ENCODE peak calls at places on chromosomes 16 and 17, in four cellular contexts. P is AG04450; J is CD8-positive, alpha-beta T cell; E is upper lobe of right lung. A is an unnamed sample.

GRCh38 chr16:4801051-4801961 is 1.1 kb downstream of the ROGDI start:
- DNase-seq in J (no peak), P (no peak), E (no peak), A (no peak)

GRCh38 chr17:80092959-80093358 is 8.4 kb upstream of the GAA start:
- DNase-seq in E (no peak), J (no peak), P (no peak), A (no peak)

GRCh38 chr16:70804153-70804728 is 3.3 kb upstream of the VAC14 start:
- DNase-seq in P (peak; percentile 81), J (no peak), E (no peak), A (no peak)

GRCh38 chr17:40168262-40168832 is 8.9 kb upstream of the RAPGEFL1 start:
- DNase-seq in J (no peak), P (peak; percentile 41), E (peak; percentile 50), A (peak; percentile 18)

GRCh38 chr17:36128411-36128978 is 24.9 kb downstream of the CCL4 start:
- DNase-seq in E (no peak), P (no peak), J (no peak), A (no peak)

GRCh38 chr17:65627892-65628622 is 66.6 kb upstream of the AXIN2 start:
- DNase-seq in P (peak; percentile 75), E (no peak), J (no peak), A (no peak)

GRCh38 chr17:6648181-6648580 is 3.2 kb downstream of the MED31 start:
- DNase-seq in J (no peak), P (no peak), E (no peak), A (peak; percentile 46)

GRCh38 chr17:76151896-76152454 is 10.9 kb upstream of the FOXJ1 start:
- DNase-seq in J (no peak), E (peak; percentile 29), P (no peak), A (peak; percentile 71)

GRCh38 chr16:53258809-53259208 is 175.5 kb upstream of the RBL2 start:
- DNase-seq in J (no peak), E (no peak), P (no peak), A (no peak)

GRCh38 chr16:81265658-81266451 is 27.4 kb downstream of the BCO1 start:
- DNase-seq in E (peak; percentile 72), P (no peak), J (no peak), A (no peak)

GRCh38 chr17:4536259-4536741 is 18.9 kb downstream of the MYBBP1A start:
- DNase-seq in J (no peak), E (no peak), P (no peak), A (no peak)

GRCh38 chr17:63967953-63968352 is 4.8 kb downstream of the SCN4A start:
- DNase-seq in P (no peak), E (no peak), J (no peak), A (no peak)

GRCh38 chr17:42337442-42337841 is 49.1 kb downstream of the STAT5A start:
- DNase-seq in P (peak; percentile 58), J (peak; percentile 31), E (no peak), A (peak; percentile 73)

GRCh38 chr16:77435240-77435819 is 496 bp upstream of the ADAMTS18 start:
- DNase-seq in J (no peak), P (no peak), E (no peak), A (no peak)

GRCh38 chr17:56389356-56389755 is 204.1 kb upstream of the NOG start:
- DNase-seq in P (no peak), E (no peak), J (no peak), A (no peak)

GRCh38 chr17:63476857-63477470 is at the start of gene ACE:
- DNase-seq in J (no peak), E (peak; percentile 76), P (no peak), A (no peak)

GRCh38 chr16:78137782-78138616 is 38.5 kb downstream of the WWOX start:
- DNase-seq in J (no peak), P (no peak), E (no peak), A (no peak)

GRCh38 chr17:74779948-74780400 is 3.8 kb upstream of the NAT9 start:
- DNase-seq in E (peak; percentile 83), J (peak; percentile 21), P (no peak), A (no peak)

GRCh38 chr16:505479-506245 is 21.9 kb upstream of the CAPN15 start:
- DNase-seq in J (no peak), P (no peak), E (no peak), A (no peak)

GRCh38 chr16:16059895-16060590 is 110.6 kb downstream of the ABCC1 start:
- DNase-seq in J (no peak), P (no peak), E (no peak), A (no peak)

GRCh38 chr17:42111901-42112551 is 488 bp downstream of the DHX58 start:
- DNase-seq in E (peak; percentile 75), P (no peak), J (no peak), A (no peak)

GRCh38 chr17:63423251-63423950 is 22.7 kb downstream of the CYB561 start:
- DNase-seq in P (no peak), J (no peak), E (no peak), A (no peak)

GRCh38 chr17:16976686-16977550 is 5.0 kb upstream of the TNFRSF13B start:
- DNase-seq in E (no peak), J (no peak), P (no peak), A (peak; percentile 44)

GRCh38 chr16:78102122-78102660 is 2.7 kb downstream of the WWOX start:
- DNase-seq in J (no peak), E (no peak), P (no peak), A (no peak)

GRCh38 chr16:57394444-57394843 is 10.1 kb upstream of the CCL17 start:
- DNase-seq in P (no peak), J (no peak), E (no peak), A (no peak)

GRCh38 chr17:43576563-43577229 is 30.6 kb upstream of the ETV4 start:
- DNase-seq in E (peak; percentile 76), P (peak; percentile 43), J (peak; percentile 37), A (peak; percentile 75)

GRCh38 chr16:84543253-84543652 is 38.8 kb upstream of the MEAK7 start:
- DNase-seq in J (no peak), E (no peak), P (no peak), A (no peak)

GRCh38 chr17:57266842-57267241 is 10.5 kb downstream of the MSI2 start:
- DNase-seq in E (no peak), P (no peak), J (no peak), A (no peak)

GRCh38 chr17:82698065-82698973 is at the start of gene RAB40B:
- DNase-seq in E (peak; percentile 100), J (peak; percentile 99), P (peak; percentile 96), A (peak; percentile 99)

GRCh38 chr17:4565209-4566141 is 5.1 kb upstream of the GGT6 start:
- DNase-seq in E (peak; percentile 71), P (peak; percentile 38), J (no peak), A (peak; percentile 51)

GRCh38 chr17:57521606-57522435 is 223.3 kb downstream of the CCDC182 start:
- DNase-seq in P (no peak), E (no peak), J (no peak), A (no peak)

DNA sequence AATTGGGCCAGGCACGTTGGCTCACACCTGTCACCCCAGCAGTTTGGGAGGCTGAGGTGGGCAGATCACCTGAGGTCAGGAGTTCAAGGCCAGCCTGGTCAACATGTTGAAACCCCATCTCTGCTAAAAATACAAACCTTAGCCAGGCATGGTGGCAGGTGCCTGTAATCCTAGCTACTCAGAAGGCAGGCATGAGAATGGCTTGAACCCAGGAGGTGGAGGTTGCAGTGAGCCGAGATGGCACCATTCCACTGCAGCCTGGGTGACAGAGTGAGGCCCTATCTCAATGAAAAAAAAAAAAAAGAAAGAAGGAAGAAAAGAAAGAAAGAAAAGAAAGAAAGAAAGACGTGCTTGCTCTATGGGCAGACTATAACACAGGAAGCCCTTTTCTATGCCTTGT is 84.4 kb downstream of the FOXL1 start:
- DNase-seq in E (no peak), J (no peak), P (no peak), A (no peak)
- H3K27ac ChIP-seq in E (no peak overlapping the region), J (no peak overlapping the region), P (no peak overlapping the region), A (no peak overlapping the region)

GRCh38 chr17:2711608-2712299 is at the start of gene CLUH:
- DNase-seq in E (peak; percentile 99), J (peak; percentile 90), P (peak; percentile 91), A (peak; percentile 91)
- H3K27ac ChIP-seq in E (peak within 1 kb of the TSS; percentile 82), J (peak within 1 kb of the TSS; percentile 41), P (no peak within 1 kb of the TSS), A (peak within 1 kb of the TSS; percentile 51)

GRCh38 chr17:13320046-13320785 is 281.5 kb downstream of the HS3ST3A1 start:
- DNase-seq in P (no peak), J (no peak), E (no peak), A (no peak)
- H3K27ac ChIP-seq in P (no peak overlapping the region), J (no peak overlapping the region), E (no peak overlapping the region), A (no peak overlapping the region)

DNA sequence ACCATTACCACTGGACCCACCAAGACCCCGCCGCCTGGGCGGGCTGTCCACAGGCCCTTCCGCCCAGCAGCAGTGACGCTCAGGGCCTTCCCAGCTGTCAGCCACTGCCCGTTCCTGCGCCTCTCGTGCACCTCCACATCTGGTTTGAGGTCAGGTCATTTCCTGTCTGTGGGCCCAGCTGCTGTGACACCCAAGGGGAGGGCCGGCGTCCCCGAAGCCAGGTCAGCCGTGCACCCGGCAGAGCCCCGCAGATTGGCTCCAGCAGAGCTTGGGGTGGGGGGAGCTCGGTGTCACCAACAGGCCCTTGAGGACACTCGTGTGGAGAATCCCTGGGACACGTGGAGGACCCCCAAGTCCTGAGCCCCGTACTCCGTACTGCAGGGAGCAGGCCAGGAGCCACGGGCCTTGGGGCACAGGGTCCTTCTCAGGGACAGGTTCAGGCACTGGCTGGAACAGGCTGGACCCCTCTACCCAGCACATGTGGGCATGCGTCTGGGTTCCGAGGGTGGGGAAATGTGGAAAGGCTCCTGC is 4.8 kb downstream of the SPATA2L start:
- DNase-seq in E (no peak), P (no peak), J (no peak), A (no peak)
- H3K27ac ChIP-seq in E (no peak overlapping the region), P (no peak overlapping the region), J (no peak overlapping the region), A (no peak overlapping the region)

A was measured in CD4-positive, CD25-positive, alpha-beta regulatory T cell.